ENCODE peak calls at places on chromosomes 3 and 15, in four cellular contexts. One of them, this sample, is unnamed. For H3K4me1, the result is how much of the 10 kb centered on the place peaks cover.

GRCh38 chr3:120021523-120021922 is 72.7 kb downstream of the GSK3B start:
- DNase-seq in CD8-positive, alpha-beta memory T cell: no peak
- DNase-seq in mammary epithelial cell: peak
- DNase-seq in CD4-positive, alpha-beta memory T cell: no peak
- DNase-seq in this sample: no peak

GRCh38 chr3:121491683-121492082 is 54.1 kb downstream of the POLQ start:
- DNase-seq in CD8-positive, alpha-beta memory T cell: no peak
- DNase-seq in mammary epithelial cell: no peak
- DNase-seq in CD4-positive, alpha-beta memory T cell: no peak
- DNase-seq in this sample: no peak

GRCh38 chr3:151316267-151316991 is at the start of gene GPR87:
- DNase-seq in CD8-positive, alpha-beta memory T cell: no peak
- DNase-seq in mammary epithelial cell: peak
- DNase-seq in CD4-positive, alpha-beta memory T cell: no peak
- DNase-seq in this sample: no peak

GRCh38 chr15:95327661-95328060 is 1002.8 kb upstream of the NR2F2 start:
- DNase-seq in CD8-positive, alpha-beta memory T cell: no peak
- DNase-seq in mammary epithelial cell: no peak
- DNase-seq in CD4-positive, alpha-beta memory T cell: no peak
- DNase-seq in this sample: no peak

GRCh38 chr15:59172289-59172901 is 34.2 kb upstream of the LDHAL6B start:
- DNase-seq in CD8-positive, alpha-beta memory T cell: no peak
- DNase-seq in mammary epithelial cell: no peak
- DNase-seq in CD4-positive, alpha-beta memory T cell: no peak
- DNase-seq in this sample: no peak

GRCh38 chr15:95669146-95669922 is 661.2 kb upstream of the NR2F2 start:
- DNase-seq in CD8-positive, alpha-beta memory T cell: no peak
- DNase-seq in mammary epithelial cell: no peak
- DNase-seq in CD4-positive, alpha-beta memory T cell: no peak
- DNase-seq in this sample: no peak

GRCh38 chr3:35908366-35909232 is 269.3 kb downstream of the ARPP21 start:
- DNase-seq in CD8-positive, alpha-beta memory T cell: peak
- DNase-seq in mammary epithelial cell: peak
- DNase-seq in CD4-positive, alpha-beta memory T cell: peak
- DNase-seq in this sample: peak

GRCh38 chr3:191019855-191020254 is 157.4 kb upstream of the GMNC start:
- DNase-seq in CD8-positive, alpha-beta memory T cell: no peak
- DNase-seq in mammary epithelial cell: no peak
- DNase-seq in CD4-positive, alpha-beta memory T cell: no peak
- DNase-seq in this sample: no peak

GRCh38 chr3:150786791-150787190 is 23.8 kb upstream of the SIAH2 start:
- DNase-seq in CD8-positive, alpha-beta memory T cell: no peak
- DNase-seq in mammary epithelial cell: peak
- DNase-seq in CD4-positive, alpha-beta memory T cell: no peak
- DNase-seq in this sample: no peak

GRCh38 chr3:128198313-128198712 is 45.0 kb downstream of the EEFSEC start:
- DNase-seq in CD8-positive, alpha-beta memory T cell: no peak
- DNase-seq in mammary epithelial cell: no peak
- DNase-seq in CD4-positive, alpha-beta memory T cell: no peak
- DNase-seq in this sample: no peak

GRCh38 chr15:45780352-45780751 is 145.5 kb downstream of the SQOR start:
- DNase-seq in CD8-positive, alpha-beta memory T cell: no peak
- DNase-seq in mammary epithelial cell: no peak
- DNase-seq in CD4-positive, alpha-beta memory T cell: no peak
- DNase-seq in this sample: no peak

GRCh38 chr3:188578579-188579363 is 424.8 kb downstream of the LPP start:
- DNase-seq in CD8-positive, alpha-beta memory T cell: no peak
- DNase-seq in mammary epithelial cell: peak
- DNase-seq in CD4-positive, alpha-beta memory T cell: no peak
- DNase-seq in this sample: no peak

GRCh38 chr15:68210821-68211655 is 5.9 kb upstream of the CALML4 start:
- DNase-seq in CD8-positive, alpha-beta memory T cell: peak
- DNase-seq in mammary epithelial cell: no peak
- DNase-seq in CD4-positive, alpha-beta memory T cell: peak
- DNase-seq in this sample: peak

GRCh38 chr3:197478746-197479668 is 76.8 kb downstream of the BDH1 start:
- DNase-seq in CD8-positive, alpha-beta memory T cell: no peak
- DNase-seq in mammary epithelial cell: peak
- DNase-seq in CD4-positive, alpha-beta memory T cell: no peak
- DNase-seq in this sample: no peak

GRCh38 chr3:184260571-184261269 is 633 bp downstream of the CAMK2N2 start:
- DNase-seq in CD8-positive, alpha-beta memory T cell: no peak
- DNase-seq in mammary epithelial cell: peak
- DNase-seq in CD4-positive, alpha-beta memory T cell: no peak
- DNase-seq in this sample: no peak

GRCh38 chr3:181629029-181629428 is 82.7 kb upstream of the SOX2 start:
- DNase-seq in CD8-positive, alpha-beta memory T cell: no peak
- DNase-seq in mammary epithelial cell: peak
- DNase-seq in CD4-positive, alpha-beta memory T cell: no peak
- DNase-seq in this sample: no peak

GRCh38 chr3:110533089-110533488 is 538.5 kb upstream of the NECTIN3 start:
- DNase-seq in CD8-positive, alpha-beta memory T cell: no peak
- DNase-seq in mammary epithelial cell: no peak
- DNase-seq in CD4-positive, alpha-beta memory T cell: no peak
- DNase-seq in this sample: no peak

GRCh38 chr15:56168394-56168793 is 75.3 kb downstream of the RFX7 start:
- DNase-seq in CD8-positive, alpha-beta memory T cell: no peak
- DNase-seq in mammary epithelial cell: peak
- DNase-seq in CD4-positive, alpha-beta memory T cell: no peak
- DNase-seq in this sample: no peak

GRCh38 chr3:194397757-194398312 is 1.2 kb downstream of the GP5 start:
- DNase-seq in CD8-positive, alpha-beta memory T cell: peak
- DNase-seq in mammary epithelial cell: no peak
- DNase-seq in CD4-positive, alpha-beta memory T cell: peak
- DNase-seq in this sample: peak

GRCh38 chr3:53195066-53195450 is 34.0 kb downstream of the PRKCD start:
- DNase-seq in CD8-positive, alpha-beta memory T cell: no peak
- DNase-seq in mammary epithelial cell: no peak
- DNase-seq in CD4-positive, alpha-beta memory T cell: no peak
- DNase-seq in this sample: no peak
- H3K4me1 ChIP-seq in CD8-positive, alpha-beta memory T cell: under half
- H3K4me1 ChIP-seq in mammary epithelial cell: under half
- H3K4me1 ChIP-seq in CD4-positive, alpha-beta memory T cell: under half
- H3K4me1 ChIP-seq in this sample: under half

GRCh38 chr3:46926039-46926438 is 48.5 kb downstream of the PTH1R start:
- DNase-seq in CD8-positive, alpha-beta memory T cell: no peak
- DNase-seq in mammary epithelial cell: no peak
- DNase-seq in CD4-positive, alpha-beta memory T cell: no peak
- DNase-seq in this sample: no peak

GRCh38 chr3:46926447-46926846 is 48.9 kb downstream of the PTH1R start:
- DNase-seq in CD8-positive, alpha-beta memory T cell: no peak
- DNase-seq in mammary epithelial cell: no peak
- DNase-seq in CD4-positive, alpha-beta memory T cell: no peak
- DNase-seq in this sample: no peak

GRCh38 chr3:46927718-46928073 is 48.8 kb downstream of the CCDC12 start:
- DNase-seq in CD8-positive, alpha-beta memory T cell: no peak
- DNase-seq in mammary epithelial cell: no peak
- DNase-seq in CD4-positive, alpha-beta memory T cell: no peak
- DNase-seq in this sample: no peak

GRCh38 chr3:46928297-46928696 is 48.2 kb downstream of the CCDC12 start:
- DNase-seq in CD8-positive, alpha-beta memory T cell: no peak
- DNase-seq in mammary epithelial cell: no peak
- DNase-seq in CD4-positive, alpha-beta memory T cell: peak
- DNase-seq in this sample: no peak

GRCh38 chr3:46926871-46927717 is 49.5 kb downstream of the CCDC12 start:
- DNase-seq in CD8-positive, alpha-beta memory T cell: no peak
- DNase-seq in mammary epithelial cell: no peak
- DNase-seq in CD4-positive, alpha-beta memory T cell: no peak
- DNase-seq in this sample: peak
- H3K4me3 ChIP-seq in CD8-positive, alpha-beta memory T cell: no peak
- H3K4me3 ChIP-seq in mammary epithelial cell: no peak
- H3K4me3 ChIP-seq in CD4-positive, alpha-beta memory T cell: no peak
- H3K4me3 ChIP-seq in this sample: no peak

DNA sequence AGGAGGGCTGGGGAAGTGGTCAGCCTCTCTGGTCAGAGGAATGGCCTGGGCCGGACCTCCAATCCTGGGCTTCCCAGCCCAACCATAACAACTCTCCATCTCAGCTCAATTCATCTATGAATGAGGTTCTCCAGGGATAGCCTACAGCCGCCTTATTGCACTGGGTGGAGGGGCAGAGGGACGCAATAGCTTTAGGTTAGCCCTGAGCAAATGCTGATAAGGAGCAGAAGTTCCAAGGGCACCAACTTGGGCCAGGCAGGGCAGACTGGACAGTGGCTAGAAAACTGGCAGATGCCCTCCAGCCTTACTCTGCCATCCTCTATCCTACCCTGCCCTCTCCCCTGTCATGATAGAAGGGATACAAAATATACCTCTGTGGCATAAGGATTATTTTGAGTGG is 40.6 kb upstream of the C15orf39 start:
- DNase-seq in CD8-positive, alpha-beta memory T cell: no peak
- DNase-seq in mammary epithelial cell: no peak
- DNase-seq in CD4-positive, alpha-beta memory T cell: no peak
- DNase-seq in this sample: no peak
- H3K4me1 ChIP-seq in CD8-positive, alpha-beta memory T cell: under half
- H3K4me1 ChIP-seq in mammary epithelial cell: under half
- H3K4me1 ChIP-seq in CD4-positive, alpha-beta memory T cell: under half
- H3K4me1 ChIP-seq in this sample: under half

GRCh38 chr3:18443670-18444596 is 18.8 kb upstream of the SATB1 start:
- DNase-seq in CD8-positive, alpha-beta memory T cell: no peak
- DNase-seq in mammary epithelial cell: no peak
- DNase-seq in CD4-positive, alpha-beta memory T cell: no peak
- DNase-seq in this sample: no peak
- H3K4me3 ChIP-seq in CD8-positive, alpha-beta memory T cell: peak
- H3K4me3 ChIP-seq in mammary epithelial cell: peak
- H3K4me3 ChIP-seq in CD4-positive, alpha-beta memory T cell: peak
- H3K4me3 ChIP-seq in this sample: peak

GRCh38 chr3:195900426-195901355 is 7.7 kb downstream of the TNK2 start:
- DNase-seq in CD8-positive, alpha-beta memory T cell: no peak
- DNase-seq in mammary epithelial cell: peak
- DNase-seq in CD4-positive, alpha-beta memory T cell: no peak
- DNase-seq in this sample: peak
- H3K4me1 ChIP-seq in CD8-positive, alpha-beta memory T cell: half or more
- H3K4me1 ChIP-seq in mammary epithelial cell: half or more
- H3K4me1 ChIP-seq in CD4-positive, alpha-beta memory T cell: half or more
- H3K4me1 ChIP-seq in this sample: half or more

GRCh38 chr15:74039656-74040010 is 42.7 kb downstream of the GOLGA6A start:
- DNase-seq in CD8-positive, alpha-beta memory T cell: no peak
- DNase-seq in mammary epithelial cell: no peak
- DNase-seq in CD4-positive, alpha-beta memory T cell: no peak
- DNase-seq in this sample: no peak
- H3K4me3 ChIP-seq in CD8-positive, alpha-beta memory T cell: no peak
- H3K4me3 ChIP-seq in mammary epithelial cell: no peak
- H3K4me3 ChIP-seq in CD4-positive, alpha-beta memory T cell: no peak
- H3K4me3 ChIP-seq in this sample: no peak

GRCh38 chr3:50390523-50391177 is 31.3 kb upstream of the TMEM115 start:
- DNase-seq in CD8-positive, alpha-beta memory T cell: no peak
- DNase-seq in mammary epithelial cell: peak
- DNase-seq in CD4-positive, alpha-beta memory T cell: no peak
- DNase-seq in this sample: no peak
- H3K4me1 ChIP-seq in CD8-positive, alpha-beta memory T cell: under half
- H3K4me1 ChIP-seq in mammary epithelial cell: under half
- H3K4me1 ChIP-seq in CD4-positive, alpha-beta memory T cell: under half
- H3K4me1 ChIP-seq in this sample: under half

DNA sequence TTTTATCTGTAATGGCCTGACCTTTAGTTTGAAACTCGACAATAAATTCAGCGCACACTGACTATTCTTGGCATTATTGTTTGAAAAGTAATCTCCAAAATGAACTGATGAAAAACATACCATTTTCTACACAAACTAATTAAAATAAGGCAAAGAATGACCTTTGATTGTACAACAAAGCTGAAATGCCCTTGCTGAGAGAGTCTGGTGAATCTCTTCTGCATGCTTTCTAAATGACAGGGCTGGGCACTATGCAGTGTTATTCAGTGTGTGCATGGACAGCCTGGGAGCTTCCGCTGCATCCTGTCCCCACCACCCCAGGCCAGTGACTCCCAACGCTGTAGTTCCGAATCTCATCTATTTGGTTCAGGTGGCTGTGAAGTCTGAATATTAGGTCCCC is 530.8 kb downstream of the FOXP1 start:
- DNase-seq in CD8-positive, alpha-beta memory T cell: no peak
- DNase-seq in mammary epithelial cell: no peak
- DNase-seq in CD4-positive, alpha-beta memory T cell: no peak
- DNase-seq in this sample: no peak
- H3K4me3 ChIP-seq in CD8-positive, alpha-beta memory T cell: no peak
- H3K4me3 ChIP-seq in mammary epithelial cell: no peak
- H3K4me3 ChIP-seq in CD4-positive, alpha-beta memory T cell: no peak
- H3K4me3 ChIP-seq in this sample: no peak

DNA sequence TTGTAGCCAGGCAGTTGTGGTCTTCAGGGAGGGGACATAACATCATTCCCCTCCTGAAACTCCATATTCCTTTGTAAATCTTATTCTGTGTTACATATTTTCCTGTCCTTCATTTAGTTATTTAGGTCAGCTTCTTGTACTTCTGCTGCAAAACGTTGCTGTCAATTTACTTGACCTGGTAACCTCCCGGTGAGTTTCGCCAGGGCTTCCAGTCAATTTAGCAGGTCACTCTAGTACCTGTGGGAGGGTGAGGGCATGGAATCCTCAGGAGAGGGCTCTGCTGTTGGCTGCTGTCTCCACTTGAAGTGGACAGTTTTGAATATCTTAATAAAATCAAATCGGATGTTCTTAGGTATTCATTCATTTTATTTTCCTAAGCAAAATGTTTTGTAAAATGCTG is 29.6 kb downstream of the FNDC3B start:
- DNase-seq in CD8-positive, alpha-beta memory T cell: no peak
- DNase-seq in mammary epithelial cell: no peak
- DNase-seq in CD4-positive, alpha-beta memory T cell: no peak
- DNase-seq in this sample: no peak
- H3K4me1 ChIP-seq in CD8-positive, alpha-beta memory T cell: under half
- H3K4me1 ChIP-seq in mammary epithelial cell: under half
- H3K4me1 ChIP-seq in CD4-positive, alpha-beta memory T cell: under half
- H3K4me1 ChIP-seq in this sample: under half